ENCODE peak calls at places on chromosomes 7 and 10, in five cellular contexts. E, J, R, H and T are unnamed samples.

GRCh38 chr7:106053109-106053508 is 59.0 kb downstream of the SYPL1 start:
- DNase-seq in E (no peak), H (no peak), J (no peak), R (no peak), T (no peak)

GRCh38 chr10:97849101-97849490 is 547 bp upstream of the GOLGA7B start:
- DNase-seq in R (no peak), J (no peak), E (peak), H (no peak), T (no peak)

GRCh38 chr7:47573758-47574472 is 8.0 kb downstream of the TNS3 start:
- DNase-seq in J (no peak), H (no peak), R (no peak), E (no peak), T (no peak)

GRCh38 chr10:117334075-117334474 is 41.2 kb downstream of the PDZD8 start:
- DNase-seq in E (no peak), J (no peak), R (no peak), H (no peak), T (no peak)

GRCh38 chr7:142611566-142612250 is 137.6 kb upstream of the PRSS1 start:
- DNase-seq in H (no peak), J (no peak), R (no peak), E (peak), T (no peak)

GRCh38 chr10:62811159-62811875 is 4.8 kb downstream of the EGR2 start:
- DNase-seq in E (no peak), J (peak), H (peak), R (no peak), T (no peak)

GRCh38 chr10:1504940-1505339 is 232.4 kb downstream of the ADARB2 start:
- DNase-seq in H (no peak), E (no peak), R (no peak), J (no peak), T (no peak)

GRCh38 chr7:16315280-16315679 is 106.1 kb downstream of the CRPPA start:
- DNase-seq in E (no peak), R (no peak), J (no peak), H (no peak), T (no peak)

GRCh38 chr7:30162622-30163124 is 27.9 kb downstream of the MTURN start:
- DNase-seq in H (no peak), R (peak), E (no peak), J (no peak), T (no peak)

GRCh38 chr10:87838650-87839049 is 20.6 kb upstream of the ATAD1 start:
- DNase-seq in E (no peak), J (no peak), H (no peak), R (no peak), T (no peak)

GRCh38 chr7:157654350-157654749 is 317.5 kb downstream of the DNAJB6 start:
- DNase-seq in H (no peak), R (no peak), E (no peak), J (no peak), T (no peak)